ENCODE peak calls at places on chromosomes 11 and 22, in four cellular contexts. One of them, this sample, is unnamed.

GRCh38 chr22:22460635-22461034 is 47.9 kb downstream of the ZNF280B start:
- DNase-seq in GM12878: no peak
- DNase-seq in SK-N-SH: peak
- DNase-seq in K562: peak
- DNase-seq in this sample: peak

GRCh38 chr11:8099291-8099899 is 18.4 kb downstream of the TUB start:
- DNase-seq in GM12878: no peak
- DNase-seq in SK-N-SH: peak
- DNase-seq in K562: peak
- DNase-seq in this sample: peak

GRCh38 chr11:130272336-130272735 is 42.4 kb downstream of the ZBTB44 start:
- DNase-seq in GM12878: no peak
- DNase-seq in K562: no peak
- DNase-seq in SK-N-SH: no peak
- DNase-seq in this sample: no peak

GRCh38 chr11:10333490-10333889 is 28.6 kb downstream of the ADM start:
- DNase-seq in K562: no peak
- DNase-seq in SK-N-SH: no peak
- DNase-seq in GM12878: no peak
- DNase-seq in this sample: no peak

GRCh38 chr22:37472418-37473006 is 13.7 kb downstream of the MFNG start:
- DNase-seq in SK-N-SH: peak
- DNase-seq in K562: peak
- DNase-seq in GM12878: no peak
- DNase-seq in this sample: peak

GRCh38 chr11:60924906-60925684 is 835 bp downstream of the TMEM132A start:
- DNase-seq in K562: no peak
- DNase-seq in SK-N-SH: peak
- DNase-seq in GM12878: no peak
- DNase-seq in this sample: no peak

GRCh38 chr11:113446112-113446511 is 29.1 kb downstream of the DRD2 start:
- DNase-seq in SK-N-SH: no peak
- DNase-seq in K562: no peak
- DNase-seq in GM12878: no peak
- DNase-seq in this sample: no peak

GRCh38 chr22:42919199-42919598 is 62.1 kb upstream of the ARFGAP3 start:
- DNase-seq in K562: peak
- DNase-seq in SK-N-SH: no peak
- DNase-seq in GM12878: no peak
- DNase-seq in this sample: peak

GRCh38 chr11:88193278-88193677 is 18.0 kb upstream of the RAB38 start:
- DNase-seq in K562: no peak
- DNase-seq in GM12878: no peak
- DNase-seq in SK-N-SH: no peak
- DNase-seq in this sample: no peak

GRCh38 chr11:625636-626319 is 1.0 kb upstream of the CDHR5 start:
- DNase-seq in SK-N-SH: no peak
- DNase-seq in K562: no peak
- DNase-seq in GM12878: no peak
- DNase-seq in this sample: no peak

GRCh38 chr11:12087075-12087775 is 23.2 kb upstream of the MICAL2 start:
- DNase-seq in GM12878: no peak
- DNase-seq in SK-N-SH: no peak
- DNase-seq in K562: no peak
- DNase-seq in this sample: no peak

GRCh38 chr11:122140535-122140934 is 24.5 kb upstream of the BLID start:
- DNase-seq in SK-N-SH: no peak
- DNase-seq in GM12878: no peak
- DNase-seq in K562: no peak
- DNase-seq in this sample: no peak

GRCh38 chr11:66851698-66852465 is 5.0 kb upstream of the LRFN4 start:
- DNase-seq in GM12878: no peak
- DNase-seq in SK-N-SH: peak
- DNase-seq in K562: peak
- DNase-seq in this sample: no peak

GRCh38 chr11:78419327-78419726 is 1.7 kb upstream of the GAB2 start:
- DNase-seq in SK-N-SH: no peak
- DNase-seq in GM12878: no peak
- DNase-seq in K562: no peak
- DNase-seq in this sample: no peak

GRCh38 chr22:49544286-49544685 is 283.4 kb downstream of the BRD1 start:
- DNase-seq in GM12878: no peak
- DNase-seq in SK-N-SH: no peak
- DNase-seq in K562: no peak
- DNase-seq in this sample: no peak

GRCh38 chr11:2150206-2150847 is 10.7 kb downstream of the INS start:
- DNase-seq in GM12878: no peak
- DNase-seq in SK-N-SH: peak
- DNase-seq in K562: no peak
- DNase-seq in this sample: peak

GRCh38 chr22:49555526-49555925 is 272.1 kb downstream of the BRD1 start:
- DNase-seq in GM12878: no peak
- DNase-seq in SK-N-SH: no peak
- DNase-seq in K562: no peak
- DNase-seq in this sample: no peak

DNA sequence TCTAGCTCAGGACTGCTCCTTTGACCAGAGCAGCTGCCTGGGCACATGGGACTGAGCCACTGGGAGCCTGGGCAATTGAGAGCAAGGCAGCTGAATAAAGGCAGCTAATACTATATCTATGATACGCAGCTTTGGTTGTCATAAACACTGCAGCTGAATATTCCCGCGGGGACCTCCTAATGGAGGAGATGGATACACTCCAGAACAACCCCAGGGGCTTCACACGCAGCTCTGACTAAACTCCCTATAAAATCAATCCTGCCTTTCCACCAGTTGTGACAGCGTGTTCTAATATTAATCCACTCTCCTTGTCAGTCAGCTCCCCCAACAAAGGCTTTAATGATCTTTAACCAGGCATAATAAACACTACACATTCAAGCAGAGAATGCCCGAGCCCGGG is 565.4 kb downstream of the BUD13 start:
- DNase-seq in K562: no peak
- DNase-seq in SK-N-SH: peak
- DNase-seq in GM12878: no peak
- DNase-seq in this sample: no peak
- TF ChIP-seq NFIC in K562: no peak
- TF ChIP-seq NFIC in SK-N-SH: no peak
- TF ChIP-seq NFIC in GM12878: no peak
- TF ChIP-seq NFIC in this sample: no peak

GRCh38 chr11:20033806-20034205 is 126.5 kb downstream of the DBX1 start:
- DNase-seq in K562: no peak
- DNase-seq in SK-N-SH: no peak
- DNase-seq in GM12878: no peak
- DNase-seq in this sample: no peak
- TF ChIP-seq NFIC in K562: no peak
- TF ChIP-seq NFIC in SK-N-SH: no peak
- TF ChIP-seq NFIC in GM12878: no peak
- TF ChIP-seq NFIC in this sample: no peak

DNA sequence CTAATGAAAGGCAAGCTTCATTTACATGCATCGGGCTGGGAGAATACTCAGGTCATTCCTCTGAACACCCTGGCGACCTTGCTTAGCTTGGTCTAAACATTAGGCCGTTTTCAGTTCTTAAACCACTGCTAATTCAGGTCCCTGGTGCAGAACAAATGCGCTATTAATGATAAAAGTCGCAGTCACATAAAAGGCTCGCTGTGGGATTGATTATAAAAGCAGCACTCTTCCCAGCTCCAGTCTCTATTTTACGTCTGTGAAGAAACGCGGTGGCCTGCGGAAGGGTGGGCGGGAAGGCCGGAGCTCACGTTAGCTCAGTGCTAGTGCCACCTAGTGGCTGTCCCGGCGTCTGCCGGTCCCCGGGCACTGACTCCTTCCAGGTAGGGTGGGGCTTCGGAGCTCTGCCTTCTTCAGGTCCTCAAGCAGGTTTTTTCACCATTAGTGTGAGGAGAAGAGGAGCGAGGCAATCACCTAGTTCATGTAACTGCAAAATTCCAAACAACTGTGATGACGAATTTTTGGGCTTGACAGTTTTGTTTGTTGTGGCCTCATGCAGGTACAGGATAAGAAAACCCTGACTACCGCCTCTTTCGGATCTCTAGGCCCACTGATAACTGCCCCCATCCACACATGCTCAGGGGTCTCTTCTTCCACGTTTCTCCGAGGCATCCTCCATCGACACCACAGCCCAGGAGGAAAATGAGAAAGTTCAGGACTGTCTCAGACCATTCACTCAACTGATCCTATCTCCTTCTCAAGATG is 66.5 kb upstream of the CLMP start:
- DNase-seq in K562: peak
- DNase-seq in SK-N-SH: peak
- DNase-seq in GM12878: no peak
- DNase-seq in this sample: peak
- TF ChIP-seq NFIC in K562: no peak
- TF ChIP-seq NFIC in SK-N-SH: no peak
- TF ChIP-seq NFIC in GM12878: no peak
- TF ChIP-seq NFIC in this sample: no peak

DNA sequence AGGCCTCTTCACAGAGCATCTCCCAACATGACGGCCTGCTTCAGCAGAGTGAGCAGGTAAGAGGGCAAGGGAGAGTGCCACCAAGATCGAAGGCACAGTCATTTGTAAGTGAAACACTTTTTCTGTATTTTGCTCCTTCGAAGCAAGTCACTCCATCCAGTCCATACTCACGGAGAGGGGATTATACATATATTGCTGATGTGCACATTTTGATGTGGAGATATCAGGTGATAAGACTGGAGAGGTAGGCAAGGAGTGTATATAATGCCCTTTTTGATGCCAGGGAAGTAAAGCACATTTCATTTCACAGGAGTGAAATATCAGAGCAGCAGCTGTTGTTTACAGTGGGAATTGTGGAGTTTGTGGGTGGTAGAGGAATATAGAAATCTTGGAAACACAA is 11.2 kb downstream of the PTS start:
- DNase-seq in K562: no peak
- DNase-seq in GM12878: no peak
- DNase-seq in SK-N-SH: no peak
- DNase-seq in this sample: no peak
- TF ChIP-seq NFIC in K562: no peak
- TF ChIP-seq NFIC in GM12878: no peak
- TF ChIP-seq NFIC in SK-N-SH: no peak
- TF ChIP-seq NFIC in this sample: no peak